ENCODE peak calls at places on chromosomes 7 and 10, in five cellular contexts. Z is colonic mucosa, C is neuronal stem cell, N is adrenal gland, F is fibroblast of lung. A is an unnamed sample.

GRCh38 chr10:85850736-85851135 is 515.9 kb downstream of the GRID1 start:
- DNase-seq in N (no peak), C (no peak), F (no peak), Z (no peak), A (no peak)

GRCh38 chr10:1413256-1413655 is 324.1 kb downstream of the ADARB2 start:
- DNase-seq in Z (no peak), F (no peak), C (no peak), N (no peak), A (no peak)

GRCh38 chr7:137930616-137931015 is 71.3 kb downstream of the CREB3L2 start:
- DNase-seq in F (peak; percentile 88), N (no peak), C (no peak), Z (no peak), A (no peak)

GRCh38 chr10:34655286-34656170 is 159.6 kb downstream of the PARD3 start:
- DNase-seq in C (peak; percentile 63), Z (peak; percentile 85), F (peak; percentile 81), N (peak; percentile 73), A (peak; percentile 80)

GRCh38 chr10:64350665-64351064 is 829.5 kb downstream of the REEP3 start:
- DNase-seq in F (no peak), Z (no peak), C (no peak), N (no peak), A (no peak)

GRCh38 chr10:71726673-71727428 is 7.3 kb upstream of the C10orf105 start:
- DNase-seq in N (no peak), Z (peak; percentile 46), C (no peak), F (no peak), A (no peak)

GRCh38 chr7:128903621-128904361 is 6.7 kb downstream of the KCP start:
- DNase-seq in C (no peak), Z (no peak), F (no peak), N (no peak), A (no peak)

GRCh38 chr10:101607124-101607523 is 19.0 kb downstream of the DPCD start:
- DNase-seq in F (no peak), N (no peak), C (no peak), Z (no peak), A (no peak)

GRCh38 chr7:4851459-4852422 is 10.1 kb downstream of the PAPOLB start:
- DNase-seq in F (no peak), C (no peak), Z (no peak), N (peak; percentile 20), A (peak; percentile 51)

GRCh38 chr10:43573250-43574034 is 974 bp downstream of the ZNF239 start:
- DNase-seq in F (peak; percentile 42), Z (no peak), N (no peak), C (no peak), A (no peak)

GRCh38 chr10:110087682-110088081 is 79.9 kb downstream of the ADD3 start:
- DNase-seq in N (no peak), Z (no peak), C (no peak), F (no peak), A (no peak)

GRCh38 chr7:99618726-99619125 is 2.0 kb downstream of the ZSCAN25 start:
- DNase-seq in F (no peak), N (peak; percentile 44), Z (no peak), C (no peak), A (no peak)

GRCh38 chr10:43259981-43260761 is 6.7 kb downstream of the RASGEF1A start:
- DNase-seq in N (peak; percentile 87), C (no peak), Z (no peak), F (no peak), A (no peak)

GRCh38 chr10:62853710-62854109 is 37.5 kb upstream of the EGR2 start:
- DNase-seq in N (no peak), C (no peak), Z (no peak), F (no peak), A (no peak)

GRCh38 chr7:112199672-112200071 is 6.5 kb downstream of the DOCK4 start:
- DNase-seq in F (no peak), N (no peak), Z (no peak), C (no peak), A (no peak)

GRCh38 chr10:59622320-59622901 is 87.2 kb downstream of the SLC16A9 start:
- DNase-seq in F (peak; percentile 80), N (peak; percentile 72), C (peak; percentile 39), Z (peak; percentile 60), A (peak; percentile 83)

GRCh38 chr7:28142650-28143049 is 37.9 kb downstream of the JAZF1 start:
- DNase-seq in F (no peak), C (no peak), N (no peak), Z (no peak), A (no peak)

GRCh38 chr10:99368646-99369045 is 39.5 kb downstream of the CNNM1 start:
- DNase-seq in Z (no peak), C (no peak), N (no peak), F (no peak), A (no peak)

GRCh38 chr7:110775046-110775445 is 315.9 kb upstream of the LRRN3 start:
- DNase-seq in F (peak; percentile 5), C (no peak), Z (no peak), N (no peak), A (no peak)

GRCh38 chr7:24905996-24906770 is 73.8 kb downstream of the OSBPL3 start:
- DNase-seq in N (no peak), C (no peak), Z (no peak), F (no peak), A (no peak)

GRCh38 chr7:46072722-46073121 is 151.7 kb upstream of the IGFBP3 start:
- DNase-seq in Z (no peak), N (no peak), C (no peak), F (peak; percentile 23), A (no peak)

GRCh38 chr7:50718311-50718710 is 64.4 kb downstream of the GRB10 start:
- DNase-seq in C (no peak), F (no peak), N (no peak), Z (no peak), A (no peak)

GRCh38 chr10:103254538-103255325 is 9.0 kb downstream of the RPEL1 start:
- DNase-seq in Z (no peak), C (no peak), N (no peak), F (no peak), A (no peak)

GRCh38 chr10:27695704-27696103 is 49.9 kb downstream of the MKX start:
- DNase-seq in Z (no peak), N (no peak), F (no peak), C (no peak), A (no peak)

GRCh38 chr7:151866028-151866427 is 10.9 kb downstream of the PRKAG2 start:
- DNase-seq in F (no peak), Z (no peak), C (no peak), N (no peak), A (no peak)

GRCh38 chr7:151745090-151745638 is 131.8 kb downstream of the PRKAG2 start:
- DNase-seq in Z (peak; percentile 83), C (no peak), F (peak; percentile 95), N (no peak), A (no peak)

GRCh38 chr7:158439035-158439434 is 148.6 kb downstream of the PTPRN2 start:
- DNase-seq in N (no peak), Z (no peak), F (no peak), C (no peak), A (no peak)

GRCh38 chr7:123724725-123725381 is 23.9 kb downstream of the WASL start:
- DNase-seq in F (no peak), C (no peak), N (no peak), Z (no peak), A (no peak)

DNA sequence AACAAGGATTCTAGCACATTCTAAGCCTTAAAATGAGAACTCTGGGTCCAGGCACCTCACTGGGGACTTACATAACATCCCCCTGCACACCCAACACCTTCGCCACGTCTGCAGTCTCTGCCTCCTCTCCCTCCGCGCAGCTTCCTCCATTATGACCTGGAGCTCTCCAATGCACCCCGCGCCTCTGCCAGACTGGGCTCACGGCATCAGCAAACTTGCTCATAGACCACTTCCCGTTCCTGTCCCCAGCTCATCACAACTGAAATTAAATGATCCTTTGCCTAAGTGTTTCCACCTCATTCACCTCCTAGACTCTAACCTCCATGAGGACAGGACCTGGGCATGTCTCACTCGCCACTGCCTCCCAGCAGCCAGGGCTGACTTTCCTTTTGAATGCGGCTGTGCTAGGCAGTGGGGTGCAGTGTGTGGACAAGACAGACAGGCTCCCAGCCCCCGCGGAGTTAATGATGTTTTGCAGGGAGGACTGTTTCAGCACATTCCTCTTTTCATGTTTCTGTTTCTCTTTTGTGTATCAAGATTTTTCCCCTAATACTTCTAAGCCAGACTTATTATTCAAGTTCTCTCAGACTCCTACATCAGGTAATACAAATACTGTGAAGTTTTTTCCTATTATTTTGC is 18.8 kb downstream of the CHST15 start:
- DNase-seq in N (no peak), Z (no peak), F (no peak), C (no peak), A (no peak)
- H3K27ac ChIP-seq in N (no peak overlapping the region), Z (no peak overlapping the region), F (no peak overlapping the region), C (no peak overlapping the region), A (no peak overlapping the region)

GRCh38 chr7:2208712-2209111 is 24.0 kb downstream of the MAD1L1 start:
- DNase-seq in Z (no peak), N (no peak), C (no peak), F (no peak), A (no peak)
- H3K36me3 ChIP-seq in Z (no peaks in the 10 kb centered on the region), N (peaks cover 28% of the 10 kb centered on the region), C (peaks cover 81% of the 10 kb centered on the region), F (peaks cover 8% of the 10 kb centered on the region), A (peaks cover 26% of the 10 kb centered on the region)

GRCh38 chr7:157389951-157390730 is 53.3 kb downstream of the DNAJB6 start:
- DNase-seq in C (no peak), F (peak; percentile 44), N (peak; percentile 55), Z (no peak), A (no peak)
- H3K4me3 ChIP-seq in C (no peak overlapping the region), F (no peak overlapping the region), N (no peak overlapping the region), Z (no peak overlapping the region), A (no peak overlapping the region)

DNA sequence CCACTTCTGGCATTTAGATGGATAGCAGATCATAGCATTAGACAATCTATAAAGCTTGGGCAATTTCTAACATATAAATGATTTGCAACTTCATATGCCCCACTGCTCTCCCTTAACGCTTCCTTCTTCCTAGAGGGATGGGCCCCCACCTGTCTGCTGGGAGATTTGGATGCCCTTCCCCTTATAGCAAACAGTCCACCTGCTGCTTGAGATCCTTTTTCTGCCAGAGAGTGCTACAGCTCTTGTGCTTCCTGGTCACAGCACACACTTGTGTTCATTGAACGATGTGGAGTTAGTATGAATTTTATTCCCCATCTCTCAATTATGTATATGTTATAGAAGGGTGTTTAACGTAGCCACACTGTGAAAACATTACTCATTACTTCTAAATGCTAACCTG is 10.4 kb upstream of the PCGF5 start:
- DNase-seq in C (no peak), N (no peak), F (no peak), Z (peak; percentile 31), A (no peak)
- H3K27ac ChIP-seq in C (no peak overlapping the region), N (no peak overlapping the region), F (no peak overlapping the region), Z (peak overlapping the region; percentile 5), A (no peak overlapping the region)

GRCh38 chr10:79200346-79200745 is 131.6 kb downstream of the ZMIZ1 start:
- DNase-seq in Z (no peak), N (no peak), C (no peak), F (no peak), A (no peak)
- H3K36me3 ChIP-seq in Z (no peaks in the 10 kb centered on the region), N (peaks cover 33% of the 10 kb centered on the region), C (peaks cover 76% of the 10 kb centered on the region), F (peaks cover 31% of the 10 kb centered on the region), A (no peaks in the 10 kb centered on the region)